ENCODE peak calls at places on chromosomes 3 and 15, in four cellular contexts. E, Y, D and A are unnamed samples.

GRCh38 chr3:173553635-173554280 is 156.2 kb downstream of the NLGN1 start:
- DNase-seq in E (peak), D (peak), Y (peak), A (no peak)

GRCh38 chr15:57356636-57357035 is 19.7 kb upstream of the CGNL1 start:
- DNase-seq in Y (peak), D (no peak), E (no peak), A (no peak)

GRCh38 chr15:99180287-99180962 is 69.0 kb downstream of the TTC23 start:
- DNase-seq in E (no peak), D (no peak), Y (no peak), A (no peak)

GRCh38 chr3:66997560-66998074 is 490 bp upstream of the KBTBD8 start:
- DNase-seq in Y (no peak), E (no peak), D (no peak), A (no peak)

GRCh38 chr3:59408047-59408624 is 358.3 kb upstream of the CFAP20DC start:
- DNase-seq in Y (no peak), D (no peak), E (no peak), A (no peak)

GRCh38 chr3:57161915-57162314 is 3.2 kb downstream of the IL17RD start:
- DNase-seq in Y (no peak), D (no peak), E (no peak), A (no peak)

GRCh38 chr15:49406352-49407118 is 16.5 kb upstream of the FGF7 start:
- DNase-seq in D (no peak), Y (no peak), E (no peak), A (no peak)

GRCh38 chr3:161423911-161424522 is 52.7 kb upstream of the SPTSSB start:
- DNase-seq in D (peak), E (peak), Y (no peak), A (no peak)

GRCh38 chr15:101615986-101616848 is 36.0 kb downstream of the TM2D3 start:
- DNase-seq in E (peak), Y (peak), D (peak), A (peak)

GRCh38 chr3:45035441-45036301 is 9.6 kb downstream of the CLEC3B start:
- DNase-seq in E (no peak), D (no peak), Y (no peak), A (peak)

GRCh38 chr3:140447991-140448390 is 229.9 kb upstream of the TRIM42 start:
- DNase-seq in D (no peak), E (no peak), Y (no peak), A (no peak)

GRCh38 chr3:8981296-8981695 is 18.0 kb upstream of the RAD18 start:
- DNase-seq in Y (no peak), D (no peak), E (no peak), A (no peak)

GRCh38 chr3:57147071-57147470 is 18.1 kb downstream of the IL17RD start:
- DNase-seq in Y (no peak), E (no peak), D (no peak), A (no peak)

GRCh38 chr15:31483053-31483923 is 156.7 kb downstream of the KLF13 start:
- DNase-seq in E (no peak), D (no peak), Y (no peak), A (peak)

GRCh38 chr3:97232635-97233034 is 418.2 kb downstream of the EPHA6 start:
- DNase-seq in Y (peak), D (no peak), E (peak), A (no peak)

GRCh38 chr3:43425829-43426228 is 139.5 kb downstream of the SNRK start:
- DNase-seq in E (no peak), Y (no peak), D (no peak), A (no peak)

GRCh38 chr3:134082582-134082981 is 52.9 kb upstream of the SLCO2A1 start:
- DNase-seq in Y (no peak), D (no peak), E (no peak), A (peak)

GRCh38 chr15:61069369-61070075 is 159.6 kb downstream of the RORA start:
- DNase-seq in D (no peak), E (no peak), Y (no peak), A (no peak)

GRCh38 chr15:71051539-71051938 is 63.7 kb upstream of the THSD4 start:
- DNase-seq in Y (no peak), D (no peak), E (no peak), A (no peak)

GRCh38 chr3:135097276-135097946 is 302.4 kb downstream of the EPHB1 start:
- DNase-seq in Y (no peak), D (no peak), E (peak), A (no peak)

GRCh38 chr3:37301980-37302379 is 127.6 kb upstream of the LRRFIP2 start:
- DNase-seq in Y (no peak), D (no peak), E (no peak), A (no peak)

GRCh38 chr15:61034793-61035710 is 194.1 kb downstream of the RORA start:
- DNase-seq in E (no peak), Y (peak), D (peak), A (no peak)

GRCh38 chr3:46196261-46196957 is 11.7 kb downstream of the CCR1 start:
- DNase-seq in Y (no peak), E (no peak), D (no peak), A (no peak)

GRCh38 chr3:114623420-114624046 is 329.7 kb downstream of the TIGIT start:
- DNase-seq in Y (peak), D (no peak), E (no peak), A (no peak)

GRCh38 chr15:60591491-60592385 is 112.8 kb upstream of the ICE2 start:
- DNase-seq in Y (peak), D (no peak), E (no peak), A (peak)

GRCh38 chr3:79203144-79203519 is 564.7 kb downstream of the ROBO1 start:
- DNase-seq in E (no peak), D (no peak), Y (no peak), A (no peak)

GRCh38 chr15:90571063-90571541 is 41.4 kb downstream of the CRTC3 start:
- DNase-seq in E (no peak), Y (no peak), D (no peak), A (no peak)

GRCh38 chr3:73401058-73401457 is 223.7 kb downstream of the PDZRN3 start:
- DNase-seq in Y (no peak), E (no peak), D (no peak), A (no peak)